ENCODE peak calls at places on chromosomes 7 and 10, in five cellular contexts. Z is Peyer's patch; L is mucosa of descending colon; V is lung; K is CD8-positive, alpha-beta T cell. M is an unnamed sample. For H3K4me1, the result is how much of the 10 kb centered on the place peaks cover.

GRCh38 chr7:39357648-39358047 is 208.6 kb upstream of the YAE1 start:
- DNase-seq in V (no peak), L (no peak), Z (no peak), K (no peak), M (no peak)

GRCh38 chr7:158694650-158695049 is 10.0 kb downstream of the NCAPG2 start:
- DNase-seq in K (no peak), Z (no peak), V (no peak), L (no peak), M (no peak)

GRCh38 chr10:67788028-67788886 is 49.7 kb downstream of the DNAJC12 start:
- DNase-seq in Z (peak), L (peak), V (peak), K (peak), M (peak)

GRCh38 chr10:34655286-34656170 is 159.6 kb downstream of the PARD3 start:
- DNase-seq in L (no peak), K (no peak), V (no peak), Z (no peak), M (peak)

GRCh38 chr10:130744631-130745030 is 566.9 kb downstream of the TCERG1L start:
- DNase-seq in K (no peak), L (no peak), V (no peak), Z (no peak), M (no peak)

GRCh38 chr10:28256776-28257175 is 46.1 kb downstream of the MPP7 start:
- DNase-seq in Z (no peak), V (no peak), L (no peak), K (no peak), M (no peak)

GRCh38 chr10:49499305-49499851 is 39.5 kb downstream of the ERCC6 start:
- DNase-seq in L (no peak), K (no peak), V (no peak), Z (no peak), M (no peak)

GRCh38 chr7:151756076-151756731 is 120.7 kb downstream of the PRKAG2 start:
- DNase-seq in Z (peak), L (no peak), K (peak), V (no peak), M (no peak)

GRCh38 chr10:126878594-126878993 is 26.6 kb upstream of the DOCK1 start:
- DNase-seq in L (no peak), V (no peak), Z (no peak), K (no peak), M (no peak)

GRCh38 chr7:149175150-149175549 is 20.2 kb upstream of the ZNF282 start:
- DNase-seq in K (no peak), Z (no peak), V (no peak), L (no peak), M (no peak)

GRCh38 chr7:82507976-82508677 is 64.5 kb upstream of the CACNA2D1 start:
- DNase-seq in V (peak), K (no peak), Z (no peak), L (peak), M (peak)

GRCh38 chr7:130721486-130722277 is 12.3 kb downstream of the KLF14 start:
- DNase-seq in V (peak), K (peak), Z (no peak), L (no peak), M (peak)

GRCh38 chr7:35454575-35455385 is 200.9 kb upstream of the TBX20 start:
- DNase-seq in Z (no peak), K (no peak), V (no peak), L (no peak), M (no peak)

GRCh38 chr10:93030409-93030808 is 30.2 kb upstream of the CYP26C1 start:
- DNase-seq in L (no peak), V (no peak), Z (no peak), K (no peak), M (no peak)

GRCh38 chr10:88389456-88389855 is 193.7 kb downstream of the RNLS start:
- DNase-seq in K (peak), L (no peak), Z (peak), V (peak), M (peak)

GRCh38 chr7:131829911-131830310 is 273.5 kb upstream of the PODXL start:
- DNase-seq in V (no peak), L (no peak), Z (no peak), K (no peak), M (no peak)

GRCh38 chr10:127834221-127834620 is 58.5 kb downstream of the CLRN3 start:
- DNase-seq in K (no peak), V (no peak), Z (no peak), L (no peak), M (no peak)

GRCh38 chr10:52586710-52587109 is 185.9 kb downstream of the MBL2 start:
- DNase-seq in K (no peak), V (no peak), L (no peak), Z (no peak), M (no peak)

GRCh38 chr7:1396195-1396594 is 63.1 kb downstream of the MICALL2 start:
- DNase-seq in V (no peak), L (no peak), K (no peak), Z (no peak), M (no peak)

GRCh38 chr7:55325371-55325792 is 39.8 kb upstream of the LANCL2 start:
- DNase-seq in K (no peak), V (peak), Z (no peak), L (no peak), M (no peak)

GRCh38 chr7:6271694-6272371 is 591 bp downstream of the CYTH3 start:
- DNase-seq in V (no peak), L (peak), Z (peak), K (peak), M (peak)

GRCh38 chr7:155780884-155781283 is 31.4 kb downstream of the SHH start:
- DNase-seq in V (no peak), Z (no peak), K (no peak), L (no peak), M (no peak)

GRCh38 chr10:13100349-13101294 is 659 bp downstream of the OPTN start:
- DNase-seq in V (peak), L (peak), K (peak), Z (peak), M (peak)

GRCh38 chr10:21078410-21079329 is 181.6 kb upstream of the NEBL start:
- DNase-seq in V (peak), Z (no peak), L (no peak), K (no peak), M (peak)

GRCh38 chr10:97210576-97210975 is 24.8 kb upstream of the SLIT1 start:
- DNase-seq in Z (peak), K (peak), L (no peak), V (peak), M (peak)

GRCh38 chr7:1325246-1325645 is 92.6 kb downstream of the UNCX start:
- DNase-seq in Z (no peak), K (no peak), L (peak), V (no peak), M (no peak)

GRCh38 chr7:1121886-1122831 is 34.2 kb downstream of the GPER1 start:
- DNase-seq in Z (no peak), K (no peak), V (no peak), L (peak), M (no peak)

GRCh38 chr7:66306243-66306642 is 101.1 kb downstream of the TPST1 start:
- DNase-seq in K (no peak), L (no peak), V (peak), Z (no peak), M (no peak)

GRCh38 chr7:159083001-159083697 is 61.5 kb downstream of the VIPR2 start:
- DNase-seq in Z (no peak), L (no peak), V (no peak), K (peak), M (no peak)

GRCh38 chr7:137642467-137642866 is 204.3 kb downstream of the DGKI start:
- DNase-seq in Z (no peak), V (no peak), K (no peak), L (no peak), M (no peak)

GRCh38 chr7:144659211-144659610 is 176.6 kb downstream of the TPK1 start:
- DNase-seq in V (no peak), L (no peak), Z (no peak), K (no peak), M (no peak)

GRCh38 chr7:151581741-151582140 is 62.0 kb upstream of the RHEB start:
- DNase-seq in Z (no peak), K (no peak), V (no peak), L (no peak), M (no peak)

GRCh38 chr7:65907501-65908198 is 34.8 kb downstream of the VKORC1L1 start:
- DNase-seq in K (no peak), L (no peak), Z (no peak), V (no peak), M (no peak)

GRCh38 chr10:117926491-117926890 is 120.2 kb downstream of the RAB11FIP2 start:
- DNase-seq in Z (no peak), K (no peak), L (no peak), V (no peak), M (no peak)

GRCh38 chr10:4780782-4781181 is 45.2 kb upstream of the AKR1E2 start:
- DNase-seq in K (no peak), L (no peak), V (no peak), Z (no peak), M (no peak)

GRCh38 chr7:93013471-93014061 is 104.2 kb downstream of the SAMD9 start:
- DNase-seq in K (no peak), V (no peak), Z (no peak), L (no peak), M (no peak)

GRCh38 chr7:11835260-11835659 is 3.3 kb upstream of the THSD7A start:
- DNase-seq in Z (no peak), L (no peak), K (no peak), V (no peak), M (no peak)

DNA sequence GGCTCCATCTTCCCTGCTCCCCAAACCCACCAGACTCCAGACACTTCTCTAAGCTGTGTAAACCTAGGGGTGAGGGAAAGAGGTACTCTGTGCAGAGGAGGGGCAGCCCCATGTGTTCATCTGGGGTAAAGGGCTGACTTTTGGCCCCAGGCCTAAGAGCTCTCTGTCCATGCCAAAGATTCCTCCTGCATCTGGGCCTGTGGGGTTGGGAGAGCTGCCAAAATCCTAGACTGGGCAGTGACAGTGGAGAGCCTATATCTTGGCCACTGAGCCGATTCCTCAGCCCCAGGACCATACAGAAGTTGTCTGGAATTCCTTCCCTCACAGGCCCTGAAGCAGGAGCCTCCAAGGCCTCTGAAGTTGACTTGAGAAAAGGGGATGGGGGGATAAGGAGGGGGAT is 25.3 kb upstream of the LEP start:
- DNase-seq in K (no peak), V (no peak), L (no peak), Z (no peak), M (no peak)
- H3K4me1 ChIP-seq in K (under half), V (under half), L (under half), Z (under half), M (under half)

GRCh38 chr10:132586731-132587130 is 49.1 kb downstream of the INPP5A start:
- DNase-seq in V (no peak), K (no peak), Z (no peak), L (no peak), M (no peak)
- H3K4me1 ChIP-seq in V (under half), K (under half), Z (under half), L (under half), M (under half)

DNA sequence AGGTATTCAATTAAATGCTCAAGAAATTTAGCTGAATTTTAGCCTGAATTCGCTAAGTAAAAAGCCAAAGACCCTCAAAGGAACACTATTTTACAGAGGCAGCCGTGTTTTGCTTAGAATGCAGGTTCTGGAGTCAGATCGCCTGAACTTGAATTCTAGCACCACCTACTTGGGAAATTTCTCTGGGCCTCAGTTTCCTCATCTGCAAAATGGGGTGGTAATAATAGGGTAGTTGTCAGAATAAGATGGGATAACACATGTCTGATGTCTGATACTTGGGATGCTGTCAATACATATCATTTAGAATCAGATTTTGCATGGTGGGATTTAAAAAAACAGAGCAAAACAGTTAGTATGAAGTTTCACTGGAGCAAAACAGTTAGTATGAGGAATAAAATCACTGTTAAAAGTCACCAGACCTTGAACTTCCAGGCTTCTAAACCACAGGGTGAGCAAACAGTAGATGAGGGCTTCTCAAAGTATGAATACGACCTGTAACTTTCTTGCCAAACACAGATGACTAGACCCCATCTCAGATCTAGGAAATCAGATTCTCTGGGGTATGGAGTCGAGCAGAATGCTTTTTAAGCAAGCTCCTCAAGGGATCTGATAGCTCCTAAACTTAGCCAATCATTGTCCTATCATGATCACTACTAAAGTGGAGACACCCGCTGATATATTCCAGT is 75.4 kb downstream of the ATXN7L1 start:
- DNase-seq in K (no peak), Z (no peak), V (no peak), L (no peak), M (no peak)
- H3K4me1 ChIP-seq in K (under half), Z (under half), V (under half), L (under half), M (under half)

GRCh38 chr10:63525021-63525420 is 3.8 kb downstream of the REEP3 start:
- DNase-seq in V (no peak), Z (no peak), L (no peak), K (no peak), M (no peak)
- H3K4me1 ChIP-seq in V (under half), Z (under half), L (under half), K (under half), M (under half)

GRCh38 chr7:44880317-44881018 is 4.9 kb downstream of the PURB start:
- DNase-seq in K (no peak), Z (no peak), L (no peak), V (no peak), M (no peak)
- H3K4me1 ChIP-seq in K (under half), Z (under half), L (under half), V (under half), M (under half)

M was measured in small intestine.